ENCODE peak calls at places on chromosomes 1 and 21, in seven cellular contexts. X, Y, J, R, W, D and M are unnamed samples.

GRCh38 chr21:35294231-35294898 is 245.3 kb upstream of the RUNX1 start:
- DNase-seq in X (no peak), Y (no peak), J (no peak), R (peak), W (no peak), D (peak), M (no peak)

GRCh38 chr1:221575605-221576004 is 166.3 kb downstream of the DUSP10 start:
- DNase-seq in X (peak), Y (peak), J (no peak), R (no peak), W (no peak), D (no peak), M (peak)

GRCh38 chr1:181152892-181153633 is 64.6 kb downstream of the IER5 start:
- DNase-seq in X (peak), Y (peak), J (no peak), R (no peak), W (no peak), D (no peak), M (peak)

GRCh38 chr1:116286541-116286971 is 86.5 kb upstream of the ATP1A1 start:
- DNase-seq in X (peak), Y (peak), J (no peak), R (no peak), W (peak), D (no peak), M (peak)

GRCh38 chr1:11638121-11638520 is 16.1 kb downstream of the FBXO2 start:
- DNase-seq in X (no peak), Y (no peak), J (no peak), R (no peak), W (no peak), D (no peak), M (no peak)

GRCh38 chr1:95793893-95794292 is 559.9 kb downstream of the RWDD3 start:
- DNase-seq in X (peak), Y (no peak), J (no peak), R (no peak), W (no peak), D (peak), M (peak)

GRCh38 chr1:225462714-225463574 is 35.1 kb upstream of the LBR start:
- DNase-seq in X (no peak), Y (no peak), J (no peak), R (peak), W (no peak), D (no peak), M (no peak)

GRCh38 chr1:226629210-226629895 is 80.8 kb downstream of the STUM start:
- DNase-seq in X (no peak), Y (no peak), J (no peak), R (no peak), W (no peak), D (no peak), M (no peak)

GRCh38 chr1:240235521-240236288 is 144.0 kb downstream of the FMN2 start:
- DNase-seq in X (peak), Y (no peak), J (no peak), R (no peak), W (no peak), D (no peak), M (no peak)

GRCh38 chr1:76949503-76949902 is 82.2 kb downstream of the ST6GALNAC5 start:
- DNase-seq in X (peak), Y (peak), J (no peak), R (no peak), W (no peak), D (peak), M (no peak)

GRCh38 chr1:213122514-213122929 is 71.5 kb downstream of the RPS6KC1 start:
- DNase-seq in X (peak), Y (peak), J (no peak), R (peak), W (peak), D (peak), M (peak)

GRCh38 chr1:18480315-18481189 is at the start of gene KLHDC7A:
- DNase-seq in X (no peak), Y (no peak), J (no peak), R (no peak), W (no peak), D (peak), M (no peak)

GRCh38 chr1:211783897-211784296 is 46.7 kb downstream of the LPGAT1 start:
- DNase-seq in X (no peak), Y (no peak), J (no peak), R (no peak), W (no peak), D (no peak), M (no peak)

GRCh38 chr1:207868769-207869721 is 41.9 kb downstream of the CD34 start:
- DNase-seq in X (peak), Y (peak), J (peak), R (peak), W (peak), D (peak), M (peak)

GRCh38 chr1:43587594-43587993 is 56.9 kb downstream of the PTPRF start:
- DNase-seq in X (peak), Y (peak), J (no peak), R (no peak), W (no peak), D (peak), M (no peak)

GRCh38 chr1:72357411-72357810 is 75.1 kb upstream of the NEGR1 start:
- DNase-seq in X (no peak), Y (peak), J (no peak), R (no peak), W (peak), D (peak), M (peak)

GRCh38 chr1:246726881-246727280 is 2.7 kb downstream of the SCCPDH start:
- DNase-seq in X (no peak), Y (no peak), J (no peak), R (no peak), W (no peak), D (no peak), M (no peak)

GRCh38 chr1:147204080-147204479 is 21.1 kb downstream of the FMO5 start:
- DNase-seq in X (no peak), Y (no peak), J (no peak), R (no peak), W (no peak), D (no peak), M (no peak)

GRCh38 chr1:231162300-231162969 is 577 bp downstream of the TRIM67 start:
- DNase-seq in X (peak), Y (peak), J (peak), R (no peak), W (no peak), D (peak), M (peak)